ENCODE peak calls at places on chromosomes 7 and 10, in six cellular contexts. R is NB4, U is cardiac fibroblast, I is foreskin fibroblast, N is PC-9, W is GM12864. B is an unnamed sample.

GRCh38 chr10:104862-105565 is 30.2 kb upstream of the ZMYND11 start:
- DNase-seq in I (no peak), R (no peak), U (no peak), W (no peak), N (no peak), B (no peak)

GRCh38 chr10:29895436-29895835 is 163.9 kb downstream of the JCAD start:
- DNase-seq in U (peak; percentile 98), N (no peak), W (no peak), R (no peak), I (peak; percentile 88), B (no peak)

GRCh38 chr7:78530351-78530750 is 731.8 kb downstream of the PHTF2 start:
- DNase-seq in W (no peak), N (no peak), U (peak; percentile 79), R (peak; percentile 9), I (peak; percentile 32), B (no peak)

GRCh38 chr7:96418600-96418999 is 96.7 kb upstream of the SLC25A13 start:
- DNase-seq in W (no peak), N (no peak), I (no peak), U (no peak), R (no peak), B (no peak)

GRCh38 chr10:6069101-6069931 is 7.1 kb upstream of the IL2RA start:
- DNase-seq in I (no peak), W (no peak), U (no peak), N (no peak), R (peak; percentile 73), B (no peak)

GRCh38 chr7:84895563-84895962 is 291.3 kb downstream of the SEMA3D start:
- DNase-seq in I (no peak), R (no peak), U (no peak), W (no peak), N (no peak), B (no peak)

GRCh38 chr10:119542990-119543813 is 683 bp upstream of the RGS10 start:
- DNase-seq in U (peak; percentile 62), I (no peak), W (no peak), N (peak; percentile 35), R (peak; percentile 86), B (peak; percentile 76)

GRCh38 chr7:159042084-159042483 is 102.6 kb downstream of the VIPR2 start:
- DNase-seq in I (no peak), R (no peak), U (no peak), N (no peak), W (no peak), B (no peak)

GRCh38 chr10:116866987-116867595 is 17.8 kb downstream of the ENO4 start:
- DNase-seq in N (no peak), I (peak; percentile 11), U (peak; percentile 63), W (no peak), R (no peak), B (no peak)

GRCh38 chr7:121286742-121287699 is 41.8 kb upstream of the WNT16 start:
- DNase-seq in U (peak; percentile 51), R (peak; percentile 11), N (no peak), W (no peak), I (no peak), B (no peak)

GRCh38 chr10:99520040-99520803 is 12.5 kb upstream of the NKX2-3 start:
- DNase-seq in W (no peak), U (no peak), N (no peak), I (no peak), R (no peak), B (no peak)

GRCh38 chr7:39428221-39428620 is 138.0 kb upstream of the YAE1 start:
- DNase-seq in I (peak; percentile 39), R (no peak), N (no peak), U (peak; percentile 84), W (no peak), B (no peak)

GRCh38 chr7:73844848-73845460 is 2.6 kb upstream of the METTL27 start:
- DNase-seq in W (no peak), U (peak; percentile 54), N (peak; percentile 77), R (no peak), I (peak; percentile 71), B (no peak)

GRCh38 chr7:90951986-90952648 is 312.1 kb upstream of the FZD1 start:
- DNase-seq in N (no peak), W (no peak), R (no peak), U (no peak), I (no peak), B (no peak)

GRCh38 chr10:12803781-12804180 is 197.7 kb downstream of the CCDC3 start:
- DNase-seq in I (no peak), N (no peak), U (no peak), W (no peak), R (peak; percentile 16), B (no peak)

GRCh38 chr7:133053321-133053891 is 28.5 kb downstream of the CHCHD3 start:
- DNase-seq in N (no peak), W (peak; percentile 16), U (peak; percentile 97), R (no peak), I (peak; percentile 94), B (peak; percentile 24)

GRCh38 chr10:131677671-131678070 is 223.1 kb upstream of the PPP2R2D start:
- DNase-seq in W (no peak), N (no peak), I (no peak), U (no peak), R (no peak), B (no peak)

GRCh38 chr7:116180302-116180701 is 30.0 kb upstream of the TES start:
- DNase-seq in R (peak; percentile 62), N (peak; percentile 49), W (no peak), U (peak; percentile 80), I (peak; percentile 43), B (peak; percentile 59)

GRCh38 chr7:1721047-1721687 is 51.1 kb downstream of the ELFN1 start:
- DNase-seq in W (no peak), I (no peak), R (no peak), N (no peak), U (peak; percentile 15), B (no peak)

GRCh38 chr10:33117816-33118215 is 159.8 kb upstream of the ITGB1 start:
- DNase-seq in W (no peak), U (no peak), N (no peak), R (no peak), I (no peak), B (no peak)

GRCh38 chr7:16447867-16448266 is 17.7 kb downstream of the SOSTDC1 start:
- DNase-seq in R (no peak), U (no peak), I (no peak), W (no peak), N (no peak), B (no peak)

GRCh38 chr7:44733708-44734481 is 14.8 kb upstream of the ZMIZ2 start:
- DNase-seq in R (no peak), U (peak; percentile 90), I (peak; percentile 73), N (peak; percentile 83), W (no peak), B (no peak)

GRCh38 chr10:63437334-63437949 is 28.3 kb downstream of the JMJD1C start:
- DNase-seq in W (no peak), R (no peak), N (no peak), U (peak; percentile 28), I (no peak), B (no peak)

GRCh38 chr7:158863611-158864506 is 7.5 kb downstream of the DYNC2I1 start:
- DNase-seq in I (peak; percentile 83), U (peak; percentile 80), W (no peak), N (peak; percentile 68), R (peak; percentile 85), B (peak; percentile 67)

GRCh38 chr10:77799352-77799751 is 127.2 kb downstream of the DLG5 start:
- DNase-seq in U (no peak), I (no peak), R (no peak), W (no peak), N (no peak), B (no peak)

DNA sequence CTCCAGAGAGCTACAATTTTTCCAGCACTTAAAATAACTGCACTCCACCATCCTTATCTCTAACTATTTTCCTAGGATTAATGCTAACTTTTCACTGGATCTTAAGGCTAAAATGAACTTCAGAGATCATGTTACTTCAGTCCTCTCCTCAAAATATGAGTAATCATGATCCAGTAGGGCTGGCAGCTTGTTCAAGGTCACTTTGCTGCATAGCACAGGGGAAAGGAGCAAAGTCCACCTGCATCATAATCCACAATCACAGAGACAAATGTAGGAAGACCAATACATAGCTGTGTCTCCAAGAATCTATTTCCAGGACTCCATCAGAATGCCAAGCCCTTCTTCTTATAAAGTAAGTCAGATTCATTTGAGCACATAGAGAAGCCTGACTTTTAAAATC is 150.3 kb downstream of the LRRTM3 start:
- DNase-seq in N (no peak), R (no peak), U (no peak), W (no peak), I (no peak), B (no peak)
- TF ChIP-seq CTCF in N (no peak), R (no peak), U (no peak), W (no peak), I (no peak), B (no peak)

GRCh38 chr10:90288403-90288933 is 569.4 kb downstream of the HTR7 start:
- DNase-seq in N (no peak), U (peak; percentile 78), I (peak; percentile 47), W (no peak), R (no peak), B (no peak)
- TF ChIP-seq CTCF in N (no peak), U (peak; percentile 42), I (peak; percentile 29), W (no peak), R (no peak), B (no peak)

DNA sequence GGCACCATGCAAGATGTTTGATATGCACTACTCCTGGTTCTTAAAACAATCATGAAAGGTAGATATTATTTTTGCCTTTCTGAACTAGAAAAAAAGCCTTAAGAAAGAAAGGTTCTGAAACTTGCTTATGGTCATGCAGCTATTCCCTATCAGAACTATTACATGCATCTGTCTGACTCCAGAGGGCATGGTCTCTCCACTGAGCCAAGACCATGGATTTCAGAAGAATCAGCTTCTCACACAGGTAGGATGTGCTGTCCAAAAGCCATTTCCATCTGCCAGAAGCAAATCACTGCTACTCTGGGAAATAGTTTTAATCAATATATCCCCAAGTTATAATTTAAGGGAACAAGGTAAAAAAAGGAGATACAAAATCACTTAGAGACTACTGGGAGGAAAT is 69.5 kb downstream of the STK17A start:
- DNase-seq in U (no peak), N (no peak), I (peak; percentile 12), W (no peak), R (no peak), B (no peak)
- TF ChIP-seq CTCF in U (no peak), N (no peak), I (no peak), W (no peak), R (no peak), B (peak; percentile 5)

GRCh38 chr10:28302012-28302667 is 724 bp downstream of the MPP7 start:
- DNase-seq in N (no peak), I (no peak), R (peak; percentile 48), U (peak; percentile 46), W (no peak), B (no peak)

GRCh38 chr10:28296023-28296422 is 6.8 kb downstream of the MPP7 start:
- DNase-seq in N (no peak), U (no peak), W (no peak), R (no peak), I (no peak), B (no peak)

GRCh38 chr10:28304032-28304571 is 1.2 kb upstream of the MPP7 start:
- DNase-seq in W (no peak), R (no peak), N (no peak), U (no peak), I (no peak), B (no peak)

GRCh38 chr10:28302668-28303488 is at the start of gene MPP7:
- DNase-seq in U (peak; percentile 98), N (peak; percentile 85), R (peak; percentile 93), I (peak; percentile 96), W (peak; percentile 90), B (peak; percentile 95)

DNA sequence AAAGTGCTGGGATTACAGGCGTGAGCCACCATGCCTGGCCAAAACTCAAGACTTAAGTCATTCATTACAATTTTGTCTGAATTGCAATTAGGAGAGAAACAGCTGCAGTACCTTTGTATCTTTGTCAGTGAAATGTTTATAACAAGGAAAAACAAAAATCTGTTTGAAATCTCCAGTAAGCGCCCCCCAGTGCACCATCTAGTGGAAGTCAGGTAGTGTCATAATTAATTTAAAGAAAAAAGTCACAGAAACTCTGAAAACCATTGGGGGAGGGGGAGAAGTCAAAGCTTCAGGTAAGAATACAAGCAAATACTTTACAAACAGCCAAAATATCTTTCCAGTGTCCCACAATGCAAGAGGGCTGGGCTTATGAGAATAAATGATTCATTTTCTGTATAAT is 2.8 kb downstream of the MPP7 start:
- DNase-seq in I (no peak), N (no peak), U (no peak), W (no peak), R (no peak), B (no peak)
- TF ChIP-seq CTCF in I (peak; percentile 2), N (no peak), U (no peak), W (no peak), R (no peak), B (no peak)